ENCODE peak calls at places on chromosomes 1 and 21, in five cellular contexts. One of them, this sample, is unnamed.

GRCh38 chr1:53807916-53808315 is 30.2 kb downstream of the NDC1 start:
- DNase-seq in spleen: no peak
- DNase-seq in GM06990: no peak
- DNase-seq in heart right ventricle: no peak
- DNase-seq in brain microvascular endothelial cell: no peak
- DNase-seq in this sample: no peak

GRCh38 chr1:44553771-44554170 is 120.5 kb downstream of the TMEM53 start:
- DNase-seq in spleen: no peak
- DNase-seq in GM06990: no peak
- DNase-seq in heart right ventricle: no peak
- DNase-seq in brain microvascular endothelial cell: peak; percentile 43
- DNase-seq in this sample: no peak

GRCh38 chr1:220363196-220363831 is 91.1 kb upstream of the RAB3GAP2 start:
- DNase-seq in spleen: no peak
- DNase-seq in GM06990: no peak
- DNase-seq in heart right ventricle: no peak
- DNase-seq in brain microvascular endothelial cell: no peak
- DNase-seq in this sample: no peak

GRCh38 chr1:145997156-145998023 is 1.0 kb upstream of the TXNIP start:
- DNase-seq in spleen: peak; percentile 93
- DNase-seq in GM06990: peak; percentile 61
- DNase-seq in heart right ventricle: peak; percentile 53
- DNase-seq in brain microvascular endothelial cell: no peak
- DNase-seq in this sample: peak; percentile 70

GRCh38 chr1:85438353-85438752 is 26.6 kb downstream of the DDAH1 start:
- DNase-seq in spleen: no peak
- DNase-seq in GM06990: no peak
- DNase-seq in heart right ventricle: no peak
- DNase-seq in brain microvascular endothelial cell: no peak
- DNase-seq in this sample: no peak

GRCh38 chr1:165287781-165288180 is 68.7 kb downstream of the LMX1A start:
- DNase-seq in spleen: no peak
- DNase-seq in GM06990: no peak
- DNase-seq in heart right ventricle: no peak
- DNase-seq in brain microvascular endothelial cell: no peak
- DNase-seq in this sample: no peak

GRCh38 chr1:89453123-89453972 is 71.3 kb upstream of the LRRC8B start:
- DNase-seq in spleen: no peak
- DNase-seq in GM06990: no peak
- DNase-seq in heart right ventricle: no peak
- DNase-seq in brain microvascular endothelial cell: no peak
- DNase-seq in this sample: no peak

GRCh38 chr1:34946211-34946610 is 16.8 kb upstream of the DLGAP3 start:
- DNase-seq in spleen: no peak
- DNase-seq in GM06990: no peak
- DNase-seq in heart right ventricle: no peak
- DNase-seq in brain microvascular endothelial cell: no peak
- DNase-seq in this sample: no peak

GRCh38 chr1:5917281-5917590 is 75.0 kb downstream of the NPHP4 start:
- DNase-seq in spleen: no peak
- DNase-seq in GM06990: no peak
- DNase-seq in heart right ventricle: no peak
- DNase-seq in brain microvascular endothelial cell: no peak
- DNase-seq in this sample: no peak

GRCh38 chr1:184532199-184532598 is 145.4 kb downstream of the C1orf21 start:
- DNase-seq in spleen: no peak
- DNase-seq in GM06990: peak; percentile 30
- DNase-seq in heart right ventricle: no peak
- DNase-seq in brain microvascular endothelial cell: no peak
- DNase-seq in this sample: no peak

GRCh38 chr1:161702250-161702649 is 4.8 kb upstream of the FCRLA start:
- DNase-seq in spleen: no peak
- DNase-seq in GM06990: no peak
- DNase-seq in heart right ventricle: no peak
- DNase-seq in brain microvascular endothelial cell: no peak
- DNase-seq in this sample: no peak

GRCh38 chr1:40102896-40103295 is 5.8 kb upstream of the PPT1 start:
- DNase-seq in spleen: no peak
- DNase-seq in GM06990: no peak
- DNase-seq in heart right ventricle: no peak
- DNase-seq in brain microvascular endothelial cell: no peak
- DNase-seq in this sample: no peak

GRCh38 chr1:2555634-2556276 is 416 bp upstream of the TNFRSF14 start:
- DNase-seq in spleen: peak; percentile 97
- DNase-seq in GM06990: peak; percentile 79
- DNase-seq in heart right ventricle: peak; percentile 78
- DNase-seq in brain microvascular endothelial cell: no peak
- DNase-seq in this sample: peak; percentile 87

GRCh38 chr1:219660666-219661463 is 48.0 kb upstream of the ZC3H11B start:
- DNase-seq in spleen: peak; percentile 84
- DNase-seq in GM06990: peak; percentile 12
- DNase-seq in heart right ventricle: peak; percentile 90
- DNase-seq in brain microvascular endothelial cell: peak; percentile 94
- DNase-seq in this sample: peak; percentile 91

GRCh38 chr1:51861669-51862068 is 16.9 kb downstream of the NRDC start:
- DNase-seq in spleen: no peak
- DNase-seq in GM06990: no peak
- DNase-seq in heart right ventricle: no peak
- DNase-seq in brain microvascular endothelial cell: no peak
- DNase-seq in this sample: no peak

GRCh38 chr1:24861821-24862727 is 68.0 kb downstream of the RUNX3 start:
- DNase-seq in spleen: no peak
- DNase-seq in GM06990: no peak
- DNase-seq in heart right ventricle: no peak
- DNase-seq in brain microvascular endothelial cell: no peak
- DNase-seq in this sample: no peak

GRCh38 chr1:81873946-81874345 is 73.2 kb downstream of the ADGRL2 start:
- DNase-seq in spleen: no peak
- DNase-seq in GM06990: no peak
- DNase-seq in heart right ventricle: no peak
- DNase-seq in brain microvascular endothelial cell: no peak
- DNase-seq in this sample: no peak

GRCh38 chr1:167782946-167783345 is 61.2 kb downstream of the MPZL1 start:
- DNase-seq in spleen: no peak
- DNase-seq in GM06990: no peak
- DNase-seq in heart right ventricle: no peak
- DNase-seq in brain microvascular endothelial cell: no peak
- DNase-seq in this sample: no peak

GRCh38 chr1:23897083-23897482 is 16.1 kb downstream of the CNR2 start:
- DNase-seq in spleen: no peak
- DNase-seq in GM06990: no peak
- DNase-seq in heart right ventricle: no peak
- DNase-seq in brain microvascular endothelial cell: no peak
- DNase-seq in this sample: no peak

GRCh38 chr1:52662645-52663313 is 29.8 kb downstream of the SHISAL2A start:
- DNase-seq in spleen: no peak
- DNase-seq in GM06990: no peak
- DNase-seq in heart right ventricle: no peak
- DNase-seq in brain microvascular endothelial cell: no peak
- DNase-seq in this sample: no peak

GRCh38 chr1:50702395-50702794 is 257.7 kb downstream of the FAF1 start:
- DNase-seq in spleen: no peak
- DNase-seq in GM06990: no peak
- DNase-seq in heart right ventricle: no peak
- DNase-seq in brain microvascular endothelial cell: no peak
- DNase-seq in this sample: no peak

GRCh38 chr1:117232551-117232950 is 21.8 kb upstream of the VTCN1 start:
- DNase-seq in spleen: no peak
- DNase-seq in GM06990: no peak
- DNase-seq in heart right ventricle: no peak
- DNase-seq in brain microvascular endothelial cell: no peak
- DNase-seq in this sample: no peak

GRCh38 chr1:116286541-116286971 is 86.5 kb upstream of the ATP1A1 start:
- DNase-seq in spleen: no peak
- DNase-seq in GM06990: no peak
- DNase-seq in heart right ventricle: no peak
- DNase-seq in brain microvascular endothelial cell: peak; percentile 12
- DNase-seq in this sample: no peak

GRCh38 chr1:86713477-86713876 is 9.1 kb downstream of the SH3GLB1 start:
- DNase-seq in spleen: no peak
- DNase-seq in GM06990: no peak
- DNase-seq in heart right ventricle: no peak
- DNase-seq in brain microvascular endothelial cell: no peak
- DNase-seq in this sample: no peak

GRCh38 chr1:153546371-153546770 is 765 bp upstream of the S100A4 start:
- DNase-seq in spleen: peak; percentile 67
- DNase-seq in GM06990: no peak
- DNase-seq in heart right ventricle: no peak
- DNase-seq in brain microvascular endothelial cell: no peak
- DNase-seq in this sample: no peak

GRCh38 chr1:155122308-155122707 is 5.4 kb upstream of the EFNA1 start:
- DNase-seq in spleen: no peak
- DNase-seq in GM06990: no peak
- DNase-seq in heart right ventricle: no peak
- DNase-seq in brain microvascular endothelial cell: no peak
- DNase-seq in this sample: no peak

DNA sequence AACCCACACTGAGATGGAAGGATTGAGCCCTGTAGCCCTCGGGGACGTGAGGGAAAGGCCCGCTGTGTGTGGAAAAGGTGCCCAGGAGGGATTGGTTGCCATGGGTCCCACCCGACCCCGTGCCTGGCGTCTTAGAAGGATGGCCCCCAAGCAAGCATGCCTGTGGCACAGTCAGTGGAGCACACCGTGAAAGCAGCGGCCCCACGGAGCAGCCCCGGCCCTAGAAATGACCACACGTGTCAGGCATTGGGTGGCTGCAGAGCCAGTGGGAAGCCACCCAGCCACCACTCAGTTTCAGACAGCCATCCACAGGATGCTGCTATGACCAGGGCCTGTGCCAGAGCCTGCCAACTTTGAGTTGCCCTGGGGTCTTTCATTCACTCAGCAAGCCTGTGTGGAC is 13.3 kb upstream of the EPHA8 start:
- DNase-seq in spleen: no peak
- DNase-seq in GM06990: no peak
- DNase-seq in heart right ventricle: no peak
- DNase-seq in brain microvascular endothelial cell: no peak
- DNase-seq in this sample: no peak
- H3K27me3 ChIP-seq in spleen: peaks cover 49% of the 10 kb centered on the region
- H3K27me3 ChIP-seq in GM06990: no peaks in the 10 kb centered on the region
- H3K27me3 ChIP-seq in heart right ventricle: peaks cover 67% of the 10 kb centered on the region
- H3K27me3 ChIP-seq in brain microvascular endothelial cell: peaks cover 52% of the 10 kb centered on the region
- H3K27me3 ChIP-seq in this sample: no peaks in the 10 kb centered on the region

DNA sequence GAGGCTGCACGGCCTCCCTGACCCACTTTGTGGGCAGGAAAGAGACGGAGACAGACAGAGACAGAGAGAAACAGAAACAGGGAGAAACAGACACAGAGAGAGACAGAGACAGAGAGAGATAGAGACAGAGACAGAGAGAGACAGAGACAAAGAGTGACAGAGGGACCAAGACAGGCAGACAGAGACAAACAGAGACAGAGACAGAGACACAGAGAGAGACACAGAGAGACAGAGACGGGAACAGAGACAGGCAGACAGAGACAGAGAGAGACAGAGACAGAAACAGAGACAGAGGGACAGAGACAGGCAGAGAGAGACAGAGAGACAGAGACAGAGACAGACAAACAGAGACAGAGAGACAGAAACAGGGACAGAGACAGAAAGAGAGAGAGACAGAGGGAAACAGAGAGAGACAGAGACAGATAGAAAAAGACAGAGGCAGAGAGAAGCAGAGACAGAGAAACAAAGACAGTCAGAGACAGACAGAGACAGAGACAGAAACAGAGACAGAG is 3.1 kb downstream of the COL6A1 start:
- DNase-seq in spleen: no peak
- DNase-seq in GM06990: no peak
- DNase-seq in heart right ventricle: no peak
- DNase-seq in brain microvascular endothelial cell: no peak
- DNase-seq in this sample: no peak
- H3K36me3 ChIP-seq in spleen: peaks cover 14% of the 10 kb centered on the region
- H3K36me3 ChIP-seq in GM06990: no peaks in the 10 kb centered on the region
- H3K36me3 ChIP-seq in heart right ventricle: peaks cover 8% of the 10 kb centered on the region
- H3K36me3 ChIP-seq in brain microvascular endothelial cell: peaks cover 47% of the 10 kb centered on the region
- H3K36me3 ChIP-seq in this sample: no peaks in the 10 kb centered on the region

DNA sequence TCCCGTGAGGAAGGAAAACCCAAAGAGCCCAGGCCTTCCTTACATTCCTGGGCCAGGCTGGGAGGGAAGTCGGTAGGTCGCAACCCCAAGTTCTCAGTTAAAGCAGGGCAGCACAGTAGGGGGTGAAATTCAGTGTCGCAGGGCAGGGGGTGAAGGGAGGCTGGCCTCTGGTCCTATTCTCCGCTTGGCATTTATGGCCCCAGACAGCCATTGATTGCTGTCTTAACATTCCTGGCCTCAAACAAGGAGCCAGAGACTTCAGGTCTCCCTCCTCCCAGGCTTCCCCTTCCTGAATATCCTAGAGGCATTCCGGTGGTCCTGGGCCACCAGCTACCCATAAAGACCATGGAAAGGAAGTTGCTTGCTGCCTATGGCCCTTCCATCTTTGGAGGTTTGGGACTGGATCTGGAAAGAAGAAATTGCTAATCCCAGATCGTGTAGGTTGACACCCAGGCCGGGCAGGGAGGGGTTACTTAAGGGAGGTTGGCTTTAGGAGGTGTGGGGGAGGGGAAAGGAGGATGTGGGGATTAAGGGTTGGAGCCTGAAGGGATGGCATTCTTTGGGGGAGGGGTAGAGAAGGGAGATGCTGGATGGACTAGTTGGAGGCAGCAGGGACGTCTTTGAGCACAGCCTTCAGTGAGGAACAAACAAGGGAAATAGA is 1.7 kb downstream of the LIN28A start:
- DNase-seq in spleen: no peak
- DNase-seq in GM06990: no peak
- DNase-seq in heart right ventricle: no peak
- DNase-seq in brain microvascular endothelial cell: no peak
- DNase-seq in this sample: no peak
- H3K27me3 ChIP-seq in spleen: peaks cover 77% of the 10 kb centered on the region
- H3K27me3 ChIP-seq in GM06990: peaks cover 2% of the 10 kb centered on the region
- H3K27me3 ChIP-seq in heart right ventricle: peaks cover 76% of the 10 kb centered on the region
- H3K27me3 ChIP-seq in brain microvascular endothelial cell: peaks cover 34% of the 10 kb centered on the region
- H3K27me3 ChIP-seq in this sample: no peaks in the 10 kb centered on the region

GRCh38 chr1:207815913-207816312 is 64.1 kb downstream of the CD46 start:
- DNase-seq in spleen: no peak
- DNase-seq in GM06990: no peak
- DNase-seq in heart right ventricle: no peak
- DNase-seq in brain microvascular endothelial cell: peak; percentile 36
- DNase-seq in this sample: no peak

GRCh38 chr1:207815466-207815865 is 63.6 kb downstream of the CD46 start:
- DNase-seq in spleen: no peak
- DNase-seq in GM06990: no peak
- DNase-seq in heart right ventricle: no peak
- DNase-seq in brain microvascular endothelial cell: no peak
- DNase-seq in this sample: peak; percentile 45

GRCh38 chr1:207813946-207814345 is 62.1 kb downstream of the CD46 start:
- DNase-seq in spleen: no peak
- DNase-seq in GM06990: no peak
- DNase-seq in heart right ventricle: no peak
- DNase-seq in brain microvascular endothelial cell: no peak
- DNase-seq in this sample: peak; percentile 49

GRCh38 chr1:207813513-207813881 is 61.6 kb downstream of the CD46 start:
- DNase-seq in spleen: no peak
- DNase-seq in GM06990: no peak
- DNase-seq in heart right ventricle: no peak
- DNase-seq in brain microvascular endothelial cell: no peak
- DNase-seq in this sample: no peak

DNA sequence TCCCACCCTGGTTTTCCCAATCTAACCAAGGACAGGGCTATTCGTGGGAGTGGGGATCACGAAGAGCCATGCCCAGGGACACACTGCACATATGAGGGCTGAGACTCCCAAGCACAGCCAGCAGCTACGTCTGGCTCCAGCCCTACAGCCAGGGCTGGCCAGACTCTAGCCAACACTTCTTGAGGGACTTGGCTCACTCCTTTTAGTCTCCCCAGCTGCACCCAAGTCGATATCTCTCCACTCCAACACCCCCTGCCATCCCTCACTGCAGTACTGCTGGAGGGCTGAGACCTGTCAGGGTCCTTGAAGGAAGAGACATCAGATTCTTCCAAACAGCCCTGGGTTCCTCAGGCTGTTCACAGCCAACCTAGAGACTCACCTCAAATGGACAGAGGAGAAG is 62.6 kb downstream of the CD46 start:
- DNase-seq in spleen: no peak
- DNase-seq in GM06990: no peak
- DNase-seq in heart right ventricle: no peak
- DNase-seq in brain microvascular endothelial cell: no peak
- DNase-seq in this sample: peak; percentile 48
- H3K36me3 ChIP-seq in spleen: peaks cover 77% of the 10 kb centered on the region
- H3K36me3 ChIP-seq in GM06990: peaks cover 75% of the 10 kb centered on the region
- H3K36me3 ChIP-seq in heart right ventricle: peaks cover 16% of the 10 kb centered on the region
- H3K36me3 ChIP-seq in brain microvascular endothelial cell: no peaks in the 10 kb centered on the region
- H3K36me3 ChIP-seq in this sample: peaks cover 93% of the 10 kb centered on the region

This sample was measured in psoas muscle.